ENCODE peak calls at places on chromosomes 12 and 14, in ten cellular contexts. C is pancreas; G is fibroblast of lung; N is CD4-positive, alpha-beta T cell; P is tibial nerve; D is PC-3; O is IMR-90; L is endothelial cell of umbilical vein; A is tibial artery; X is body of pancreas. M is an unnamed sample.

GRCh38 chr12:3518902-3519301 is 27.9 kb downstream of the PRMT8 start:
- DNase-seq in P (no peak), X (no peak), C (no peak), G (no peak), L (no peak), N (no peak), D (no peak), A (no peak), O (no peak), M (no peak)

GRCh38 chr12:58529897-58530296 is 390.4 kb downstream of the LRIG3 start:
- DNase-seq in P (no peak), C (no peak), O (peak), L (no peak), X (no peak), D (peak), A (no peak), G (peak), N (no peak), M (no peak)

GRCh38 chr12:50825372-50825838 is 17.3 kb upstream of the TMPRSS12 start:
- DNase-seq in C (no peak), P (no peak), A (no peak), G (peak), N (no peak), X (no peak), D (peak), L (peak), O (peak), M (no peak)

GRCh38 chr12:74051848-74052247 is 485.8 kb upstream of the ATXN7L3B start:
- DNase-seq in O (no peak), P (no peak), X (no peak), N (no peak), G (no peak), L (no peak), D (no peak), C (no peak), A (no peak), M (no peak)

GRCh38 chr12:49636979-49637378 is 13.6 kb downstream of the PRPF40B start:
- DNase-seq in L (peak), C (peak), N (peak), P (peak), G (peak), X (peak), D (peak), A (peak), O (peak), M (no peak)

GRCh38 chr14:24052656-24053547 is 1.1 kb downstream of the CARMIL3 start:
- DNase-seq in A (no peak), O (no peak), X (no peak), L (no peak), P (no peak), N (no peak), G (no peak), C (no peak), D (no peak), M (no peak)

GRCh38 chr12:25994901-25995625 is 36.6 kb downstream of the RASSF8 start:
- DNase-seq in L (no peak), G (peak), O (no peak), A (no peak), X (no peak), D (no peak), C (no peak), P (no peak), N (no peak), M (no peak)

GRCh38 chr12:75814856-75815754 is 216.5 kb downstream of the PHLDA1 start:
- DNase-seq in D (peak), L (peak), G (peak), X (no peak), N (no peak), A (no peak), P (peak), C (no peak), O (peak), M (no peak)

GRCh38 chr12:96233168-96233567 is 39.0 kb downstream of the ELK3 start:
- DNase-seq in O (no peak), P (peak), C (no peak), A (peak), L (no peak), N (no peak), X (no peak), D (no peak), G (no peak), M (no peak)

GRCh38 chr14:31270196-31270772 is 62.7 kb upstream of the HECTD1 start:
- DNase-seq in C (no peak), X (peak), N (no peak), L (no peak), P (no peak), O (no peak), G (no peak), D (no peak), A (no peak), M (no peak)

GRCh38 chr12:75712223-75712622 is 200.8 kb upstream of the KRR1 start:
- DNase-seq in L (no peak), A (no peak), N (no peak), C (no peak), X (no peak), D (peak), G (peak), O (no peak), P (no peak), M (no peak)

GRCh38 chr14:59337151-59337611 is 128.0 kb downstream of the GPR135 start:
- DNase-seq in G (peak), L (peak), O (no peak), A (peak), X (no peak), N (no peak), P (peak), C (no peak), D (no peak), M (no peak)

GRCh38 chr12:111754671-111755070 is 12.1 kb upstream of the ALDH2 start:
- DNase-seq in X (peak), L (no peak), D (no peak), O (no peak), P (no peak), G (no peak), C (peak), N (no peak), A (no peak), M (no peak)

GRCh38 chr12:119181944-119182343 is 3.2 kb downstream of the HSPB8 start:
- DNase-seq in D (no peak), O (no peak), G (peak), P (no peak), X (no peak), L (no peak), N (no peak), C (no peak), A (no peak), M (no peak)

GRCh38 chr12:110001596-110001995 is 2.4 kb downstream of the ANKRD13A start:
- DNase-seq in G (peak), X (no peak), L (no peak), A (no peak), D (peak), O (peak), N (no peak), C (no peak), P (no peak), M (no peak)

GRCh38 chr12:64318605-64319004 is 72.0 kb downstream of the C12orf56 start:
- DNase-seq in P (no peak), A (no peak), C (no peak), G (no peak), L (peak), X (no peak), N (no peak), O (peak), D (no peak), M (no peak)

GRCh38 chr12:32116897-32117296 is 10.2 kb downstream of the BICD1 start:
- DNase-seq in C (no peak), L (no peak), D (peak), O (peak), X (no peak), N (no peak), G (peak), A (no peak), P (no peak), M (no peak)

GRCh38 chr12:122001379-122002209 is 20.1 kb upstream of the BCL7A start:
- DNase-seq in N (no peak), D (no peak), X (no peak), O (no peak), L (no peak), C (no peak), A (no peak), P (no peak), G (no peak), M (no peak)

GRCh38 chr14:23113346-23114119 is 5.5 kb downstream of the CEBPE start:
- DNase-seq in D (no peak), A (no peak), G (peak), L (no peak), O (peak), P (no peak), N (no peak), X (no peak), C (no peak), M (no peak)

GRCh38 chr12:56993346-56993745 is 13.0 kb downstream of the ZBTB39 start:
- DNase-seq in P (no peak), G (no peak), X (no peak), D (no peak), O (no peak), C (no peak), N (no peak), L (no peak), A (no peak), M (no peak)

GRCh38 chr12:121796855-121797751 is 3.6 kb upstream of the RHOF start:
- DNase-seq in D (peak), G (peak), O (peak), N (no peak), X (peak), A (peak), C (peak), L (peak), P (peak), M (no peak)

GRCh38 chr12:94874086-94874985 is 129.2 kb downstream of the NDUFA12 start:
- DNase-seq in C (no peak), D (no peak), P (no peak), G (no peak), A (no peak), N (no peak), O (no peak), L (no peak), X (no peak), M (no peak)

GRCh38 chr12:63021126-63021525 is 86.2 kb upstream of the PPM1H start:
- DNase-seq in N (no peak), G (no peak), L (no peak), X (no peak), O (no peak), A (no peak), P (no peak), C (no peak), D (no peak), M (no peak)

GRCh38 chr14:101291390-101291789 is 269.9 kb upstream of the DIO3 start:
- DNase-seq in G (no peak), O (no peak), P (no peak), L (no peak), D (no peak), X (no peak), C (no peak), A (no peak), N (no peak), M (no peak)

GRCh38 chr12:49810159-49810459 is 18.1 kb downstream of the NCKAP5L start:
- DNase-seq in C (no peak), L (no peak), D (no peak), N (no peak), P (no peak), X (no peak), G (no peak), O (no peak), A (no peak), M (no peak)

GRCh38 chr14:81220488-81220766 is 332 bp downstream of the GTF2A1 start:
- DNase-seq in X (no peak), N (peak), L (no peak), P (no peak), C (no peak), A (no peak), D (no peak), G (no peak), O (no peak), M (no peak)

GRCh38 chr12:49882248-49882850 is 21.4 kb downstream of the FAIM2 start:
- DNase-seq in P (no peak), O (no peak), L (no peak), C (no peak), G (peak), N (no peak), D (no peak), A (no peak), X (no peak), M (no peak)

GRCh38 chr12:29320295-29321090 is 60.5 kb downstream of the ERGIC2 start:
- DNase-seq in O (peak), G (peak), C (no peak), N (no peak), L (peak), X (no peak), D (peak), P (no peak), A (no peak), M (no peak)

GRCh38 chr14:89977668-89978067 is 21.9 kb downstream of the TDP1 start:
- DNase-seq in L (no peak), X (no peak), C (no peak), D (no peak), G (no peak), A (no peak), P (no peak), N (no peak), O (no peak), M (no peak)

GRCh38 chr12:55732288-55732687 is 3.5 kb upstream of the CD63 start:
- DNase-seq in C (peak), D (no peak), G (no peak), A (no peak), P (no peak), N (no peak), X (peak), L (no peak), O (no peak), M (no peak)

GRCh38 chr12:59087077-59087673 is 166.9 kb upstream of the LRIG3 start:
- DNase-seq in P (no peak), L (peak), X (peak), C (no peak), N (no peak), D (peak), G (no peak), O (peak), A (no peak), M (no peak)

GRCh38 chr12:176321-177181 is 37.4 kb downstream of the SLC6A12 start:
- DNase-seq in D (peak), A (no peak), N (no peak), P (no peak), O (peak), L (no peak), G (peak), X (no peak), C (no peak), M (no peak)

GRCh38 chr14:61567838-61568571 is 127.3 kb upstream of the HIF1A start:
- DNase-seq in P (no peak), X (no peak), N (no peak), C (no peak), D (no peak), A (peak), O (no peak), L (no peak), G (no peak), M (no peak)

DNA sequence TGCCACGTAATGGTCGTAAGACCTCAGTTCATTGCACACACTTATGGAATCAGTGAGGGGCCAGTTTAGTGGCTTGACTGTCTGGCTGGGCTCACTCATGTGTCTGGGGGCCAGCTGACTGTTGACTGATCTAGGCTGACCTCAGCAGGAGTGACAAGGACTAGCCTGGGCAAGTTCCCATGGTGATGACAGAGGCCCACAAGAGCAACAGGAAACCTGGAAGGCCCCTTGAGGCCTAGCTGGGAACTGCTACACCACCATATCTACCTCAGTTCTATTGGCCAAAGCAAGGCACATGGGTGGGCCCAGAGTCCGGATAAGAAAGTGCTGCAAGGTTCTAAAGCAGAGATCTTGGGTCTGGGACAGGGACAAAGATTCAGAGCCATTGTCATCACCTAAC is 21.3 kb upstream of the RFLNA start:
- DNase-seq in G (peak), O (peak), N (no peak), L (peak), A (no peak), P (no peak), C (no peak), D (peak), X (no peak), M (no peak)
- TF ChIP-seq CTCF in G (no peak), O (no peak), N (no peak), L (peak), A (no peak), P (no peak), C (no peak), D (peak), X (no peak), M (no peak)

DNA sequence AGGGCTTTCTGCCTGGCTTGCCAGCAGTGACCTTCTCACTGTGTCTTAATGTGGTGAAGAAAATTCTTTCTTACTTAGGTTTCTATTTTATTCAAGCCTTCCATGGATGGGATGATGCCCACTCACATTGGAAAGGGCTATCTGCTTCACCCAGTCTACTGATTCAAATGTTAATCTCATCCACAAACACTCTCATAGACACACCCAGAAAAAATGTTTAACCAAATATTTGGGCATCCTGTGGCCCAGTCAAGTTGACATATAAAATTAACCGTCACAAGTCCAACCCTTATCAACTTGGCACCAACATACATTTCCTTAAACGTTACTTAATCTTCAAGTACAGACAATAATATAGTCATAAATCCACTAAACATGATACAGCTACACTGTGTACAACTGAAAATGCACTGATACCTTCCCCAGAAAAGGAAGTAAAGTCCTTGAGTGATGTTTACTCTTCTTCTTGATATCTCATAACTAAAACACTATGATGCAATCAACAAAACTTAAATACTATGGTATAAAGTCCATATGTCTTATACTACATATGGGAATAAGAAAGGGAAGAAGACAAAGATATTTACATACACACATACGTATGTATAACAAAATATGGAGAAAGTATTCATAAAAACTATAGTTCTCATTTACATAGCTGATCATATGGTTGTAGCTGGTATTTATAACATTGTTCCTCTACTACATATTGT is 394.7 kb upstream of the NOVA1 start:
- DNase-seq in N (no peak), O (no peak), C (no peak), X (no peak), A (no peak), P (no peak), G (no peak), L (peak), D (peak), M (no peak)
- H3K27ac ChIP-seq in N (no peak), O (no peak), C (no peak), X (no peak), A (no peak), P (no peak), G (no peak), L (no peak), D (no peak), M (no peak)

DNA sequence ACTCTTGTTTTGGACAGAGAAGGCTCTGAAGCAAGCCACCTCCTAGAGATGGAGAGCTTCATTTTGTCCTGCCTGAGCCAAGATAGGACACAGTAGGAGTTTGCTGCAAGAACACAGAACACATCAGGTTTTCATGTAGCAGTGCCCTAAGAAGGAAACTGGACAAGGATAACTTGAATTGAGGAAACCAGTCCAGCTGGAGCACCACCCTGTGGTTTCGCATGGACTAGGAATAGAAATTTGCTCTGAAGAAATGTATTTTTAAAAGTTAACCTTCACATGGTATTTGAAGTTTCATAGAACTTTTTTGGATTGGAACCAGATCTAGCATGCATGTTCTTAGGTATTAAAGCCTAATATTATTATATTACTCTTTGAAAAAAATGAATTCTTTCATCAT is 68.8 kb downstream of the RERG start:
- DNase-seq in L (peak), N (no peak), C (no peak), D (peak), G (no peak), P (no peak), X (no peak), A (peak), O (no peak), M (no peak)
- TF ChIP-seq CTCF in L (no peak), N (no peak), C (no peak), D (no peak), G (peak), P (peak), X (no peak), A (peak), O (peak), M (no peak)

DNA sequence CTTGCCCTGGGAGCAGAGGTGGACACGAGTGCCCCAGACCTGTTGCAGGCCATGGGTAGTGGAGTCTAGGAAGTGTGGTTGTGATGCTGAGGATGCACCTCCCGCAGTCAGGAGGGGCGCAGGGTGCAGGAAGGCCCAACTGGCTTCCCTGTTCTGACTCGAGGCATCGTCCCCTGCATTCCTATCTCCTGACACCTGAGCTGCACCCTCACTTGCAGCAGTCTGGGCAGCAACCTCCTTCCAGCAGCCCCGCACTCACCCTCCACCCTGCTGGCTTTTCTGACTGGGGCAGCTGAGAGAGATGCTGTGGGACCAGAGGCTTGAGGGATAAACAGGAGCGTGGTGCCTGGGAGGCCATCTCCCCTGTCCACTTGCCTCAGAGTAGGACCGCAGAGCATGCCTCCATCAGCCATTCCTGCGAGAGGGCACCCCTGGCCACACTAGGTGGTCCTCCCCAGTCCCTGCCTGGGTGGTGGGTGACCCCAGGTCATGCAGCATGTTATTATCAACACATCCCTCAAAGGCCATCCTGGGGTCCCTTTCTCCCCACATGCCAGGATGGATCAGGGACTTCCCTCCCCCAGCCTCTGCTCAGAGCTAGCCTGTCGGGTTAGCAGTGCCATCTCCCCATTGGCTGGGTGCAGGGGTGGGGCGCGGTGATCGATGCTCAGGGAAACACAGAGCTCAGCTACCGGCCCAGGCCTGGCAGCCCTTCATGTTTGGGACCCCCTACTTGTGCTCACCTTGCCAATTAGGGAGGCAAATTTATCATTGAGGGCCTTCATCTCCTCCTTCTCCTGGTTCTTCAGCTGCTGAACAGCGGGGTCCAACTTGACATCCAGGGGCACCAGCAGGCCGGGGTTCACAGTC is 719 bp downstream of the KRT80 start:
- DNase-seq in O (peak), P (no peak), X (no peak), D (peak), N (no peak), C (peak), L (no peak), G (peak), A (no peak), M (no peak)
- H3K27ac ChIP-seq in O (peak), P (peak), X (peak), D (peak), N (no peak), C (peak), L (peak), G (peak), A (peak), M (no peak)

GRCh38 chr14:20487402-20487742 is 18.0 kb upstream of the RNASE10 start:
- DNase-seq in A (no peak), G (no peak), P (no peak), L (no peak), N (no peak), X (no peak), C (no peak), O (no peak), D (no peak), M (no peak)
- TF ChIP-seq CTCF in A (no peak), G (no peak), P (no peak), L (no peak), N (no peak), X (no peak), C (no peak), O (no peak), D (peak), M (no peak)

M was measured in CD8-positive, alpha-beta T cell.